ENCODE peak calls at places on chromosomes 2 and 18, in six cellular contexts. D is right lobe of liver, U is PC-3, M is GM23248, W is body of pancreas, Q is GM23338. B is an unnamed sample. For H3K4me1, the result is how much of the 10 kb centered on the place peaks cover.

GRCh38 chr18:78810706-78811105 is 168.9 kb upstream of the SALL3 start:
- DNase-seq in W (no peak), D (no peak), M (no peak), U (no peak), Q (no peak), B (no peak)

GRCh38 chr18:46293699-46294300 is 189.6 kb downstream of the HAUS1 start:
- DNase-seq in D (no peak), U (peak), Q (peak), M (no peak), W (no peak), B (peak)

GRCh38 chr2:148930046-148930775 is 55.2 kb downstream of the KIF5C start:
- DNase-seq in W (no peak), D (no peak), Q (no peak), U (no peak), M (peak), B (peak)

GRCh38 chr2:104028066-104028465 is 825.8 kb upstream of the POU3F3 start:
- DNase-seq in W (no peak), D (no peak), M (no peak), U (no peak), Q (no peak), B (peak)

GRCh38 chr18:61589053-61589723 is 256.0 kb downstream of the CDH20 start:
- DNase-seq in U (no peak), M (no peak), D (no peak), W (peak), Q (no peak), B (no peak)

GRCh38 chr2:84849271-84849952 is 31.5 kb downstream of the TRABD2A start:
- DNase-seq in Q (no peak), D (no peak), W (no peak), U (peak), M (peak), B (no peak)

GRCh38 chr2:69831354-69831905 is 2.0 kb downstream of the GMCL1 start:
- DNase-seq in W (no peak), D (no peak), Q (no peak), U (no peak), M (no peak), B (no peak)

GRCh38 chr18:47644896-47645295 is 285.6 kb downstream of the SMAD2 start:
- DNase-seq in W (no peak), Q (no peak), D (no peak), M (no peak), U (no peak), B (no peak)

GRCh38 chr2:175732523-175732922 is 269.5 kb downstream of the LNPK start:
- DNase-seq in D (no peak), M (no peak), W (no peak), U (no peak), Q (no peak), B (no peak)

GRCh38 chr2:104769096-104769495 is 84.8 kb upstream of the POU3F3 start:
- DNase-seq in U (no peak), Q (no peak), W (no peak), D (no peak), M (peak), B (no peak)

GRCh38 chr2:160493227-160494028 is at the start of gene RBMS1:
- DNase-seq in D (peak), Q (peak), M (peak), U (peak), W (peak), B (peak)

GRCh38 chr2:218733615-218734021 is 23.0 kb downstream of the TTLL4 start:
- DNase-seq in Q (no peak), M (peak), U (peak), W (peak), D (peak), B (no peak)

GRCh38 chr2:165839610-165840009 is 45.6 kb upstream of the GALNT3 start:
- DNase-seq in W (no peak), U (peak), Q (no peak), M (peak), D (no peak), B (no peak)

GRCh38 chr2:8170552-8170951 is 511.3 kb upstream of the ID2 start:
- DNase-seq in W (no peak), M (no peak), Q (no peak), U (no peak), D (no peak), B (no peak)

GRCh38 chr2:191678437-191679110 is 638 bp downstream of the NABP1 start:
- DNase-seq in M (peak), D (peak), U (peak), W (peak), Q (peak), B (peak)

GRCh38 chr2:30662268-30663131 is 144.7 kb downstream of the CAPN13 start:
- DNase-seq in Q (no peak), W (no peak), U (peak), M (peak), D (no peak), B (no peak)

GRCh38 chr18:9417081-9417841 is 58.1 kb upstream of the RALBP1 start:
- DNase-seq in Q (peak), W (no peak), M (peak), D (no peak), U (no peak), B (peak)

GRCh38 chr2:186771850-186772463 is 77.0 kb downstream of the ZSWIM2 start:
- DNase-seq in M (no peak), D (no peak), W (no peak), Q (peak), U (peak), B (peak)

GRCh38 chr18:3584266-3584665 is 134.3 kb downstream of the TGIF1 start:
- DNase-seq in M (no peak), U (no peak), W (no peak), Q (no peak), D (no peak), B (no peak)

DNA sequence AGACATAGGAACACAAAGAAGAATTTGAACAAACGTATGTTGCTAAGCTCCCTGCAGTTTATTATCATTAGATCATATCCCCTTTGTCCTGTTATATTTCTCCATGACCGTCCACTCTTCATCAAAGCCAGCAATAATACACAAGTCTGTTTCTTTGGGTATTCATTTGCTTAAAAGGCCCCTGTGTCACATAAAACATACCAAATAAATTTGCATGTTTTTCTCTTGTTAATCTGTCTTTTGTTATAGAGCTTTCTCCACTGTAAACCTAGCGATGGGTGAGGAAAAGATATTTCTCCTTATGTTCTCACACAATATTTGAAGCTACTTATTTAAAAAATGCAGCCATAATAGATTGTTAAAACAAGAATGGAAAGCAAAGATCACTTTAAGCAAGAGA is 42.9 kb upstream of the REL start:
- DNase-seq in W (no peak), U (no peak), D (no peak), Q (no peak), M (no peak), B (no peak)
- H3K4me1 ChIP-seq in W (under half), U (under half), D (under half), Q (under half), M (under half), B (under half)

GRCh38 chr18:35085450-35086032 is 44.3 kb downstream of the MAPRE2 start:
- DNase-seq in W (no peak), M (no peak), U (no peak), D (no peak), Q (no peak), B (no peak)
- H3K4me1 ChIP-seq in W (under half), M (under half), U (under half), D (under half), Q (under half), B (under half)

GRCh38 chr2:38775921-38776225 is 2.1 kb upstream of the GEMIN6 start:
- DNase-seq in Q (no peak), D (no peak), W (no peak), M (no peak), U (no peak), B (no peak)
- H3K4me1 ChIP-seq in Q (under half), D (under half), W (under half), M (under half), U (under half), B (under half)

GRCh38 chr2:241561811-241562210 is 3.3 kb downstream of the BOK start:
- DNase-seq in M (peak), Q (no peak), U (peak), W (peak), D (peak), B (peak)

GRCh38 chr2:241560181-241560882 is 1.8 kb downstream of the BOK start:
- DNase-seq in W (no peak), Q (no peak), M (no peak), D (no peak), U (no peak), B (no peak)

GRCh38 chr2:241562269-241562891 is 3.8 kb downstream of the BOK start:
- DNase-seq in Q (no peak), U (peak), W (no peak), D (no peak), M (no peak), B (no peak)

GRCh38 chr2:241559489-241560180 is 1.1 kb downstream of the BOK start:
- DNase-seq in M (peak), D (no peak), Q (peak), U (peak), W (peak), B (no peak)

DNA sequence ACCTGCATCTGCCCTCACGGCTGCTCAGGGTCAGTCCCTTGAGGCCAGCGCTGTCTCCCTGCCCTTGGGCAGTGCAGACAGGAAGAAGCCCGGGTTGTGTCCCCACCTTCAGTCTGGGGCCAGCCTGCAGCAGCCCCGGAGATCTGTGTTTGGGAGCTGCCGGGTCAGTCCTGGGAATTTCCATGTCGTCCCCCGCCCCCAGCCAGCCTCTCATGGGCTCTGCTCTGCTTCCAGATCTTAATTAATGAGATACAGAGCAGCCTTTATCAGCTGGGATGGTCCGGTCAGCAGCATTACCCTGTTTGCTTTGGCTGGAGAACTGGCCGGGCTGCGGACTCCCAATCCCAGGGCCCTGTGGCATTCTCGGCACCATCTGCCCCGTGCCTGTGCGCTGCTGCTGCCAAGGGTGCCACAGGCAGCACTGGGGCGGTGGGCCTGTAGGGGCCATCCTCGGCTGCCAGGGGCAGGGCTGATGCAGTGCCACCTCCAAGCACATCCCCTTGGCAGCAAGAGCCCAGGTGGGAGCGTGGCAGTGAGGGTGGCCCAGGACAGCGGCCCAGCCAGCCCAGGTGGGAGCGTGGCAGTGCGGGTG is 2.4 kb downstream of the BOK start:
- DNase-seq in M (peak), Q (no peak), W (peak), U (no peak), D (peak), B (no peak)
- H3K4me1 ChIP-seq in M (under half), Q (under half), W (under half), U (under half), D (under half), B (under half)

GRCh38 chr2:132754867-132755472 is 85.0 kb upstream of the LYPD1 start:
- DNase-seq in U (no peak), M (no peak), D (no peak), Q (no peak), W (no peak), B (no peak)
- H3K4me1 ChIP-seq in U (under half), M (under half), D (under half), Q (under half), W (under half), B (under half)

GRCh38 chr18:22179631-22180030 is 10.2 kb downstream of the GATA6 start:
- DNase-seq in W (no peak), U (no peak), M (no peak), Q (no peak), D (no peak), B (no peak)

GRCh38 chr18:22182884-22183610 is 13.7 kb downstream of the GATA6 start:
- DNase-seq in Q (no peak), D (no peak), W (no peak), M (no peak), U (peak), B (no peak)

GRCh38 chr18:22183647-22184161 is 14.3 kb downstream of the GATA6 start:
- DNase-seq in Q (no peak), W (no peak), M (no peak), D (no peak), U (no peak), B (no peak)

GRCh38 chr18:22179174-22179573 is 9.8 kb downstream of the GATA6 start:
- DNase-seq in Q (no peak), M (no peak), U (peak), D (no peak), W (no peak), B (no peak)

DNA sequence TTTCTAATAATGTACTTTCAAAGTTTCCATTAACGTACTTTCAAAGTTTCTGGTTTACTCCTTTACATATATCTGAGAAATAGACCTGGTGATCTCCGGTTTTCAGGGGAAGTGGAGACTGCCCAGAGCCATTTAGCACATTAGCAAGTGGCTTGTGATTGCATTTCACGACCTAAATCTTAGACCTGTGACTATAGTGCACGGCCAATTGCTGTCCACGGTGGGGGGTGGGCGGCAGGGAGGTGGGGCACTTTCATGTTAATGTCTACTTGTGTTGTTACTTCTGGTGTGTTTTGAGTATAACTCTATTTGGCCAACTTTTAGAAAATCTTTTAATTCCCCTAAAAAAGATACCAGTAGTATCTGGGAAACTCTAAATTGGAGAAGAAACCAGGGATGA is 11.3 kb downstream of the GATA6 start:
- DNase-seq in Q (no peak), D (no peak), W (no peak), U (no peak), M (no peak), B (no peak)
- H3K4me1 ChIP-seq in Q (under half), D (under half), W (half or more), U (under half), M (under half), B (under half)

GRCh38 chr18:44733069-44733753 is 52.5 kb downstream of the SETBP1 start:
- DNase-seq in Q (no peak), D (no peak), U (peak), W (peak), M (peak), B (peak)
- H3K4me1 ChIP-seq in Q (under half), D (under half), U (under half), W (half or more), M (half or more), B (under half)

DNA sequence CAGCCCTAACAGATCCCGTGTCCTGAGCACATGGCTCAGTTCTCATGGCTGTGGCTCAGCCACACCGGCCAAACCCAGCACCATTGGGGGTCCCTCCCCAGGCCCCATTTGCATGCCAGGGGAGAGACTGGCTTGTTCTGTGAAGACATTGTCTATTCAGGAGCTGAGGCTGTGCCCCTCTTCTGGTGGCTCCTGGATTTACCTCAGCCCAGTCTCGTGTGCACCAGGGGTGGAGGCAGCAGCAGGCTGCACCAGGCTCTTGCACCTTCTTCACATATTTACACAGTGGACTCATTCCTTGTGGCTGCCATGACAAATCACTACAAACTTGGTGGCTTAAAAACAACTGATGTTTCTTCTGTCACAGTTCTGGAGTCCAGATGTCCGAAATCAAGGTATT is 92.4 kb upstream of the ITGA6 start:
- DNase-seq in Q (peak), D (no peak), M (peak), U (no peak), W (no peak), B (no peak)
- H3K4me1 ChIP-seq in Q (under half), D (under half), M (under half), U (under half), W (half or more), B (under half)